ENCODE peak calls at places on chromosomes 7 and 10, in eight cellular contexts. I, S, W, Q, L, G, Y and P are unnamed samples.

GRCh38 chr10:8133146-8133545 is 78.7 kb downstream of the GATA3 start:
- DNase-seq in I (no peak), S (no peak), W (no peak), Q (no peak), L (no peak), G (no peak), Y (no peak), P (no peak)

GRCh38 chr10:79246209-79246581 is 101.1 kb upstream of the PPIF start:
- DNase-seq in I (no peak), S (peak; percentile 33), W (no peak), Q (peak; percentile 88), L (no peak), G (peak; percentile 84), Y (no peak), P (peak; percentile 66)

GRCh38 chr7:43879477-43879876 is 10.2 kb upstream of the MRPS24 start:
- DNase-seq in I (no peak), S (no peak), W (no peak), Q (no peak), L (no peak), G (no peak), Y (no peak), P (no peak)

GRCh38 chr7:39589323-39590111 is 23.3 kb downstream of the YAE1 start:
- DNase-seq in I (no peak), S (no peak), W (peak; percentile 60), Q (no peak), L (peak; percentile 56), G (no peak), Y (no peak), P (no peak)

GRCh38 chr7:55075464-55075971 is 56.7 kb downstream of the EGFR start:
- DNase-seq in I (no peak), S (peak; percentile 75), W (no peak), Q (no peak), L (no peak), G (no peak), Y (peak; percentile 37), P (no peak)

GRCh38 chr7:107355616-107356015 is 114.2 kb upstream of the GPR22 start:
- DNase-seq in I (no peak), S (no peak), W (no peak), Q (no peak), L (no peak), G (no peak), Y (no peak), P (no peak)

GRCh38 chr10:128062837-128063563 is 63.2 kb downstream of the MKI67 start:
- DNase-seq in I (no peak), S (peak; percentile 10), W (no peak), Q (peak; percentile 78), L (no peak), G (no peak), Y (peak; percentile 58), P (no peak)

GRCh38 chr7:79523426-79523825 is 70.0 kb upstream of the MAGI2 start:
- DNase-seq in I (no peak), S (no peak), W (no peak), Q (no peak), L (no peak), G (no peak), Y (no peak), P (no peak)

GRCh38 chr10:127922675-127923366 is 15.9 kb downstream of the PTPRE start:
- DNase-seq in I (peak; percentile 60), S (no peak), W (no peak), Q (no peak), L (no peak), G (peak; percentile 75), Y (peak; percentile 27), P (no peak)

GRCh38 chr7:9029671-9030070 is 596.3 kb downstream of the NXPH1 start:
- DNase-seq in I (no peak), S (no peak), W (no peak), Q (no peak), L (no peak), G (no peak), Y (no peak), P (no peak)

GRCh38 chr10:126500866-126501265 is 112.6 kb upstream of the ADAM12 start:
- DNase-seq in I (no peak), S (no peak), W (no peak), Q (no peak), L (no peak), G (no peak), Y (no peak), P (no peak)

GRCh38 chr10:78199759-78200158 is 166.1 kb downstream of the RPS24 start:
- DNase-seq in I (no peak), S (no peak), W (no peak), Q (no peak), L (no peak), G (no peak), Y (no peak), P (no peak)

GRCh38 chr7:20343211-20343610 is 12.5 kb downstream of the ITGB8 start:
- DNase-seq in I (no peak), S (no peak), W (no peak), Q (no peak), L (no peak), G (no peak), Y (no peak), P (no peak)

GRCh38 chr7:78198756-78199155 is 400.2 kb downstream of the PHTF2 start:
- DNase-seq in I (no peak), S (no peak), W (no peak), Q (no peak), L (no peak), G (no peak), Y (no peak), P (no peak)

GRCh38 chr10:69963178-69963834 is 89.3 kb upstream of the MACROH2A2 start:
- DNase-seq in I (no peak), S (no peak), W (no peak), Q (no peak), L (no peak), G (no peak), Y (no peak), P (no peak)

GRCh38 chr10:79494871-79495270 is 17.5 kb upstream of the EIF5AL1 start:
- DNase-seq in I (no peak), S (no peak), W (no peak), Q (no peak), L (no peak), G (no peak), Y (no peak), P (no peak)

GRCh38 chr7:125033506-125033905 is 103.9 kb upstream of the POT1 start:
- DNase-seq in I (no peak), S (no peak), W (no peak), Q (no peak), L (peak; percentile 14), G (no peak), Y (no peak), P (no peak)

GRCh38 chr7:148116954-148117353 is 473.6 kb upstream of the C7orf33 start:
- DNase-seq in I (no peak), S (no peak), W (no peak), Q (no peak), L (no peak), G (no peak), Y (no peak), P (no peak)

GRCh38 chr10:5527332-5528200 is 2.8 kb downstream of the CALML3 start:
- DNase-seq in I (no peak), S (no peak), W (no peak), Q (peak; percentile 67), L (no peak), G (no peak), Y (peak; percentile 9), P (no peak)

GRCh38 chr10:121873236-121873635 is 54.6 kb downstream of the ATE1 start:
- DNase-seq in I (no peak), S (no peak), W (no peak), Q (no peak), L (no peak), G (no peak), Y (no peak), P (no peak)

GRCh38 chr7:132614428-132615076 is 38.3 kb upstream of the PLXNA4 start:
- DNase-seq in I (no peak), S (no peak), W (peak; percentile 34), Q (no peak), L (no peak), G (peak; percentile 47), Y (peak; percentile 12), P (peak; percentile 22)

GRCh38 chr7:47751068-47751467 is 169.2 kb upstream of the TNS3 start:
- DNase-seq in I (no peak), S (no peak), W (no peak), Q (no peak), L (no peak), G (no peak), Y (no peak), P (no peak)
- TF ChIP-seq EP300 in I (no peak), S (no peak), W (no peak), Q (no peak), L (no peak), G (no peak), Y (no peak), P (no peak)

GRCh38 chr7:117119192-117119924 is 166.1 kb downstream of the ST7 start:
- DNase-seq in I (no peak), S (peak; percentile 74), W (peak; percentile 19), Q (peak; percentile 84), L (peak; percentile 63), G (no peak), Y (peak; percentile 81), P (peak; percentile 80)
- TF ChIP-seq POLR2A in I (no peak), S (no peak), W (no peak), Q (no peak), L (no peak), G (no peak), Y (no peak), P (no peak)

GRCh38 chr10:61899663-61899996 is 1.9 kb upstream of the ARID5B start:
- DNase-seq in I (no peak), S (no peak), W (no peak), Q (no peak), L (no peak), G (no peak), Y (no peak), P (no peak)

GRCh38 chr10:61898435-61898778 is 3.1 kb upstream of the ARID5B start:
- DNase-seq in I (no peak), S (no peak), W (no peak), Q (no peak), L (no peak), G (no peak), Y (no peak), P (no peak)

GRCh38 chr10:61899997-61900828 is 1.3 kb upstream of the ARID5B start:
- DNase-seq in I (peak; percentile 34), S (peak; percentile 16), W (no peak), Q (no peak), L (peak; percentile 60), G (peak; percentile 39), Y (peak; percentile 85), P (peak; percentile 48)

GRCh38 chr10:61897671-61898434 is 3.6 kb upstream of the ARID5B start:
- DNase-seq in I (peak; percentile 40), S (peak; percentile 38), W (no peak), Q (no peak), L (no peak), G (no peak), Y (peak; percentile 54), P (peak; percentile 44)

DNA sequence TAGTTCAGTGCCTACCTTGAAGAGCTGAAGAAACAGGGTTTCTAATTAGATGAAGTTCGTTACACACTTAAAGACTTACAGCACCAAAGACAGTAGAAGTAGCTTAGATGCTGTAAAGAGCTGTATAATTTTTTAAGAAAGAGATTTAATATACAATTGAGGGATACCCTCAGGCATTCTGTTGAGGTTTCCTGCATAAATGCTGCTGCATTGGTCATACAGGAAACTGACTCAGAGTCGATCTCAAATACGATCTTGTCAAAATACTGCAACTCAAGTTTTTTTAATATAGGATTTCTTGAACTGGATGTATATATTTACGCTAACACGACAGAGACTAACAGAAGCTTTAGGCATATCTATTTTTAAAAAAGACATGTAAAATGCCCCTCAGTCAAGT is 2.5 kb upstream of the ARID5B start:
- DNase-seq in I (no peak), S (no peak), W (no peak), Q (no peak), L (no peak), G (no peak), Y (no peak), P (no peak)
- H3K4me3 ChIP-seq in I (peak overlapping the region; percentile 59), S (no peak overlapping the region), W (peak overlapping the region; percentile 91), Q (peak overlapping the region; percentile 93), L (no peak overlapping the region), G (no peak overlapping the region), Y (peak overlapping the region; percentile 79), P (no peak overlapping the region)

GRCh38 chr7:87506243-87507180 is 31.0 kb upstream of the ABCB4 start:
- DNase-seq in I (no peak), S (no peak), W (no peak), Q (no peak), L (no peak), G (no peak), Y (no peak), P (no peak)
- TF ChIP-seq EP300 in I (no peak), S (no peak), W (no peak), Q (no peak), L (no peak), G (no peak), Y (no peak), P (no peak)